ENCODE peak calls at places on chromosomes 1 and 21, in seven cellular contexts. A, E, Z, N, M, Y and C are unnamed samples. For H3K27me3, the result is how much of the 10 kb centered on the place peaks cover.

GRCh38 chr1:204192589-204193352 is 3.5 kb downstream of the KISS1 start:
- DNase-seq in A (no peak), E (no peak), Z (no peak), N (peak), M (no peak), Y (no peak), C (no peak)

GRCh38 chr1:175725684-175726083 is 17.7 kb downstream of the TNR start:
- DNase-seq in A (no peak), E (peak), Z (no peak), N (no peak), M (peak), Y (no peak), C (no peak)

GRCh38 chr1:119133987-119134386 is 6.5 kb downstream of the WARS2 start:
- DNase-seq in A (no peak), E (no peak), Z (no peak), N (no peak), M (peak), Y (no peak), C (no peak)

GRCh38 chr1:163414778-163415177 is 93.0 kb downstream of the NUF2 start:
- DNase-seq in A (no peak), E (no peak), Z (no peak), N (no peak), M (no peak), Y (no peak), C (no peak)

GRCh38 chr1:201639391-201639790 is 100.5 kb downstream of the NAV1 start:
- DNase-seq in A (no peak), E (no peak), Z (no peak), N (no peak), M (no peak), Y (no peak), C (no peak)

GRCh38 chr21:27802816-27803475 is 836.1 kb upstream of the ADAMTS5 start:
- DNase-seq in A (no peak), E (peak), Z (no peak), N (peak), M (peak), Y (no peak), C (no peak)

GRCh38 chr1:92538048-92538412 is 51.3 kb upstream of the GFI1 start:
- DNase-seq in A (no peak), E (no peak), Z (no peak), N (no peak), M (no peak), Y (no peak), C (peak)

GRCh38 chr1:23051510-23051909 is 32.2 kb downstream of the KDM1A start:
- DNase-seq in A (no peak), E (no peak), Z (no peak), N (no peak), M (no peak), Y (no peak), C (no peak)

GRCh38 chr1:111769517-111770146 is 13.9 kb downstream of the DDX20 start:
- DNase-seq in A (no peak), E (peak), Z (no peak), N (peak), M (peak), Y (no peak), C (peak)

GRCh38 chr1:157140068-157140588 is 1.9 kb upstream of the ETV3 start:
- DNase-seq in A (no peak), E (no peak), Z (no peak), N (no peak), M (no peak), Y (no peak), C (no peak)

GRCh38 chr21:17611414-17612022 is 1.2 kb downstream of the BTG3 start:
- DNase-seq in A (peak), E (peak), Z (peak), N (peak), M (peak), Y (peak), C (peak)

GRCh38 chr1:22893292-22893691 is 79.4 kb downstream of the LACTBL1 start:
- DNase-seq in A (no peak), E (no peak), Z (no peak), N (no peak), M (no peak), Y (no peak), C (no peak)

GRCh38 chr1:17586172-17586963 is 46.9 kb downstream of the ARHGEF10L start:
- DNase-seq in A (no peak), E (no peak), Z (peak), N (no peak), M (peak), Y (no peak), C (no peak)

GRCh38 chr1:178653091-178653490 is 72.0 kb upstream of the RALGPS2 start:
- DNase-seq in A (no peak), E (no peak), Z (no peak), N (peak), M (no peak), Y (peak), C (no peak)

GRCh38 chr1:12140676-12141532 is 25.9 kb upstream of the TNFRSF1B start:
- DNase-seq in A (no peak), E (no peak), Z (no peak), N (no peak), M (no peak), Y (no peak), C (no peak)

GRCh38 chr1:116817582-116818064 is 63.4 kb downstream of the CD2 start:
- DNase-seq in A (no peak), E (no peak), Z (no peak), N (peak), M (no peak), Y (no peak), C (peak)

GRCh38 chr1:151402764-151403163 is 3.4 kb downstream of the PSMB4 start:
- DNase-seq in A (no peak), E (no peak), Z (no peak), N (no peak), M (no peak), Y (peak), C (no peak)

GRCh38 chr1:151401860-151402259 is 2.5 kb downstream of the PSMB4 start:
- DNase-seq in A (no peak), E (no peak), Z (no peak), N (no peak), M (no peak), Y (no peak), C (no peak)

GRCh38 chr1:151401125-151401788 is 1.9 kb downstream of the PSMB4 start:
- DNase-seq in A (no peak), E (no peak), Z (no peak), N (no peak), M (no peak), Y (no peak), C (no peak)

GRCh38 chr1:151399890-151400235 is 490 bp downstream of the PSMB4 start:
- DNase-seq in A (no peak), E (no peak), Z (no peak), N (no peak), M (peak), Y (peak), C (no peak)

GRCh38 chr1:151398691-151399065 is 695 bp upstream of the PSMB4 start:
- DNase-seq in A (no peak), E (no peak), Z (no peak), N (no peak), M (no peak), Y (peak), C (no peak)
- H3K4me3 ChIP-seq in A (peak), E (peak), Z (peak), N (peak), M (no peak), Y (peak), C (peak)

GRCh38 chr1:159753386-159753785 is 27.4 kb upstream of the DUSP23 start:
- DNase-seq in A (no peak), E (no peak), Z (peak), N (peak), M (no peak), Y (no peak), C (no peak)

GRCh38 chr1:159751022-159751421 is 29.7 kb upstream of the DUSP23 start:
- DNase-seq in A (no peak), E (no peak), Z (no peak), N (no peak), M (no peak), Y (no peak), C (no peak)

GRCh38 chr1:159755608-159756007 is 25.2 kb upstream of the DUSP23 start:
- DNase-seq in A (no peak), E (no peak), Z (no peak), N (no peak), M (no peak), Y (no peak), C (no peak)

GRCh38 chr1:159749630-159750029 is 31.1 kb upstream of the DUSP23 start:
- DNase-seq in A (no peak), E (no peak), Z (no peak), N (no peak), M (no peak), Y (no peak), C (no peak)

DNA sequence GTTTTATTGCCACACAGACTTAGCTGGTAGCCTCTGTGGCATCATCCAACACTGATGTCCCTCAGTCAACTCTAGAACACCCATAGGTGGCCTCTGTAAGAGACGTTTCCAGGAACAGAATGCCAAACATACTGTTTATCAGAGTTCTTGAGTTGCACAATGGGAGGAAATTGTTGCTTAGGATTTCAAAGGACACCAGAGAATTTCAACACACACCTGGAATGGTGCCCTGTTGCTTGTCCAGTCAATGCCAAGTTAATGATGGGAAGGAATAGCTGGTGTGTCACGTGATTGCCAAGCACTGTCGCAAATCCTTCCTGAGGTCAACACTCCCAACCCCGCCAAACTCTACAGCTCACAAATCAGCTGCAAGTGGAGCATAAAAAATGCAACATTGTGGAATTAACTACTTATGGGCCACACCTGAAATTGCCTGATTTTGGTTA is 28.6 kb upstream of the DUSP23 start:
- DNase-seq in A (peak), E (peak), Z (peak), N (peak), M (no peak), Y (no peak), C (no peak)
- H3K27me3 ChIP-seq in A (under half), E (under half), Z (under half), N (under half), M (under half), Y (under half), C (under half)

DNA sequence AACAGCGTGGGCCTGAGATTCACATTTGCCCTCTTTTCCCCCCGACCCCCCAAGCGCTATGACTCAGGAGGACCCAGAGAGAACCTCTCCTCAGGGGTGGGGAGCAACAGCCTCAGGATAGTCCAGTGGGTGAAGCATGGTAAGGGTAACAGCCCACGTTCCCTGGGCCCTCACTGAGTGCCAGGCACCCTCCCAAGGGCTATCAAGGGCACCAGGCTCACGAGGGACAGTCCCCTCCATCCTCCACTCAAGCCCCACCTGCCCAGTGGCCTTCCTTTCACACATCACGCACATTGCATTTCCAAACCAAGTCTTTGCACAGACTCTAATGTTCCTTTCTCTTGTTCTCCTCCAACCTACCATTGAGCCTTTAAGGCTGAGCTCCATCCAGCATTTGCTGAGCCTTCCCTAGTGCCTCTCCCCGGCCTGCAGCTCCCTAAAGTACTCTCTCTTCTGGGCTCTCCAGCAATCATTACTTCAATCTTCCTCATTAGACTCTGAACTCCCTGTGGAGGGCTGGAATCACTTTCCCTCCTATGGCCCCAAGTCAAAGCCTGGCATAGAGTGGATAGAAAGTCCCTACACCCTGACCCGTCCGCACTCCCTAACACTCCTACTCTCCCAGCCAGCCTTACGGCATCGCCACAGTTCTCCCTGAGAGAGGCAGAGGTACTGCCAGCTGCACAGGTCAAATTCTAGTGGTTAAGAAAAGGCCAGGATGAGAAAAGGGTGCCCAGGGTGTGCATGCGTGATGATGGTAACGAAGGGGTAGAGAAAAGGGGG is 1.0 kb downstream of the AKR7A2 start:
- DNase-seq in A (no peak), E (no peak), Z (peak), N (peak), M (no peak), Y (no peak), C (no peak)
- H3K27ac ChIP-seq in A (no peak), E (no peak), Z (no peak), N (peak), M (no peak), Y (peak), C (peak)

DNA sequence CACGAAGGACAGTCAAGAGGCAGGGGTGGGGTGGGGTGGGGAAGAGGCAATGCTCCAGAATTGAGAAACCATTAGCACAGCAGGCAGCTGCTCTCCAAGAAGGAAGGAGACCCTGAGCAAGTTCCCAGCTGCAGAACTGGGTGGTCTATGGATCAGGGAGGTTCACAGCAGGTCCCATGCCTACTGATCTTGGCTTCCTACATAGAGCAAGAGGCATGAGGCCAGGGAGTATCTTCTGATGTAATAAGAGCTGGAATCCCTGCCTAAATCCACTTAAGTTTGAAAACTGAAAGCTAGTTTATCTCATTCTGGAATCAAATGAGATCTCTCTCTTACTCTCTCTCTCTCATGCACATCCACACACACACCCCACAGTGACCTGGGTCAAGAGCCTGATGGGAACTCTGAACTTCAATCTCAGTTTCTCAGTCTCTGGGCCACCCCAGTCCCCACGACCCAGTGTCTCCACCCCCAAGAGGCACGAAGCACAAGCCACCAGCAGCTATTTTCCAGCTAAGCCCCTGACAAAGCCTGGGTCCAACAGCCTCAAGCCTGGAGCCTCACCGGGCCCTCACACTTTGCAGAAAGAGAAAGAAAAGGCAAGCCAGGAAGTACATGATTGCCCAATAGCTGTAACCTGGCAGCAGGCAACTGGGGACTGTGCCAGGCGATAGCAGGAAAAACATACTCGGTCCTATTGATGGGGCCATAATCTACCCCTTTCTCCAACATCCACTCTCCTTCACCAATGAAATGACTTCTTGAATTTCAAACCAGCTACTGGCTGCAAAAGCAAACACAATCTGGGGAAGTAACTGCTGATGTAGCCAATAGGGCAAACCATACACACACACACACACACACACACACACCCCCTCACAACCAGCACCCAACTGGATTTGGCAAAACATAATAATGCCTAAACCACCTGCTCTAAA is 2.2 kb downstream of the NUAK2 start:
- DNase-seq in A (no peak), E (peak), Z (peak), N (peak), M (no peak), Y (no peak), C (peak)
- H3K4me3 ChIP-seq in A (peak), E (peak), Z (peak), N (peak), M (peak), Y (no peak), C (peak)

GRCh38 chr1:110673197-110673701 is 1.5 kb downstream of the KCNA3 start:
- DNase-seq in A (no peak), E (no peak), Z (no peak), N (peak), M (no peak), Y (no peak), C (peak)
- H3K27me3 ChIP-seq in A (half or more), E (under half), Z (under half), N (under half), M (under half), Y (under half), C (under half)

GRCh38 chr1:205604825-205605544 is 26.8 kb downstream of the ELK4 start:
- DNase-seq in A (no peak), E (no peak), Z (no peak), N (no peak), M (no peak), Y (peak), C (no peak)
- H3K27ac ChIP-seq in A (no peak), E (no peak), Z (no peak), N (no peak), M (no peak), Y (no peak), C (no peak)

GRCh38 chr1:205837380-205837970 is 12.5 kb downstream of the PM20D1 start:
- DNase-seq in A (no peak), E (no peak), Z (no peak), N (no peak), M (no peak), Y (no peak), C (no peak)

GRCh38 chr1:205840524-205840923 is 9.4 kb downstream of the PM20D1 start:
- DNase-seq in A (no peak), E (no peak), Z (no peak), N (no peak), M (no peak), Y (no peak), C (no peak)

GRCh38 chr1:205842177-205842576 is 7.8 kb downstream of the PM20D1 start:
- DNase-seq in A (no peak), E (no peak), Z (no peak), N (no peak), M (no peak), Y (no peak), C (no peak)

GRCh38 chr1:205843031-205843859 is 6.7 kb downstream of the PM20D1 start:
- DNase-seq in A (no peak), E (no peak), Z (peak), N (no peak), M (no peak), Y (no peak), C (no peak)
- H3K4me3 ChIP-seq in A (no peak), E (no peak), Z (no peak), N (no peak), M (no peak), Y (no peak), C (no peak)